ENCODE peak calls at places on chromosomes 7 and 10, in eight cellular contexts. One of them, this sample, is unnamed.

GRCh38 chr10:72310241-72310633 is 36.5 kb downstream of the DDIT4 start:
- DNase-seq in astrocyte of the spinal cord: no peak
- DNase-seq in stimulated activated CD4-positive, alpha-beta T cell treated with anti-CD3 and anti-CD28 coated beads, Interleukin-12 subunit alpha, Interleukin-12 subunit beta, amount 100 ng/mL, for 4 hours: no peak
- DNase-seq in CD8-positive, alpha-beta memory T cell: no peak
- DNase-seq in activated CD4-positive, alpha-beta T cell treated with anti-CD3 and anti-CD28 coated beads, Interleukin-2, amount 10 ng/mL, durations not matched to agents 7 days and 5 days: no peak
- DNase-seq in retinal pigment epithelial cell: no peak
- DNase-seq in NCI-H2171: no peak
- DNase-seq in HS-5: no peak
- DNase-seq in this sample: no peak

GRCh38 chr7:36895112-36895511 is 170.8 kb upstream of the AOAH start:
- DNase-seq in astrocyte of the spinal cord: peak; percentile 7
- DNase-seq in stimulated activated CD4-positive, alpha-beta T cell treated with anti-CD3 and anti-CD28 coated beads, Interleukin-12 subunit alpha, Interleukin-12 subunit beta, amount 100 ng/mL, for 4 hours: no peak
- DNase-seq in CD8-positive, alpha-beta memory T cell: no peak
- DNase-seq in activated CD4-positive, alpha-beta T cell treated with anti-CD3 and anti-CD28 coated beads, Interleukin-2, amount 10 ng/mL, durations not matched to agents 7 days and 5 days: no peak
- DNase-seq in retinal pigment epithelial cell: no peak
- DNase-seq in NCI-H2171: no peak
- DNase-seq in HS-5: peak; percentile 19
- DNase-seq in this sample: no peak

GRCh38 chr10:3658766-3659165 is 126.2 kb downstream of the KLF6 start:
- DNase-seq in astrocyte of the spinal cord: no peak
- DNase-seq in stimulated activated CD4-positive, alpha-beta T cell treated with anti-CD3 and anti-CD28 coated beads, Interleukin-12 subunit alpha, Interleukin-12 subunit beta, amount 100 ng/mL, for 4 hours: no peak
- DNase-seq in CD8-positive, alpha-beta memory T cell: no peak
- DNase-seq in activated CD4-positive, alpha-beta T cell treated with anti-CD3 and anti-CD28 coated beads, Interleukin-2, amount 10 ng/mL, durations not matched to agents 7 days and 5 days: no peak
- DNase-seq in retinal pigment epithelial cell: no peak
- DNase-seq in NCI-H2171: no peak
- DNase-seq in HS-5: no peak
- DNase-seq in this sample: no peak

GRCh38 chr7:13933536-13933935 is 55.9 kb downstream of the ETV1 start:
- DNase-seq in astrocyte of the spinal cord: no peak
- DNase-seq in stimulated activated CD4-positive, alpha-beta T cell treated with anti-CD3 and anti-CD28 coated beads, Interleukin-12 subunit alpha, Interleukin-12 subunit beta, amount 100 ng/mL, for 4 hours: no peak
- DNase-seq in CD8-positive, alpha-beta memory T cell: no peak
- DNase-seq in activated CD4-positive, alpha-beta T cell treated with anti-CD3 and anti-CD28 coated beads, Interleukin-2, amount 10 ng/mL, durations not matched to agents 7 days and 5 days: no peak
- DNase-seq in retinal pigment epithelial cell: no peak
- DNase-seq in NCI-H2171: no peak
- DNase-seq in HS-5: no peak
- DNase-seq in this sample: no peak

GRCh38 chr7:4683884-4684565 is 1.9 kb downstream of the FOXK1 start:
- DNase-seq in astrocyte of the spinal cord: peak; percentile 63
- DNase-seq in stimulated activated CD4-positive, alpha-beta T cell treated with anti-CD3 and anti-CD28 coated beads, Interleukin-12 subunit alpha, Interleukin-12 subunit beta, amount 100 ng/mL, for 4 hours: peak; percentile 16
- DNase-seq in CD8-positive, alpha-beta memory T cell: peak; percentile 24
- DNase-seq in activated CD4-positive, alpha-beta T cell treated with anti-CD3 and anti-CD28 coated beads, Interleukin-2, amount 10 ng/mL, durations not matched to agents 7 days and 5 days: peak; percentile 35
- DNase-seq in retinal pigment epithelial cell: no peak
- DNase-seq in NCI-H2171: no peak
- DNase-seq in HS-5: peak; percentile 72
- DNase-seq in this sample: peak; percentile 77

GRCh38 chr7:128176696-128177095 is 64.4 kb upstream of the LEP start:
- DNase-seq in astrocyte of the spinal cord: no peak
- DNase-seq in stimulated activated CD4-positive, alpha-beta T cell treated with anti-CD3 and anti-CD28 coated beads, Interleukin-12 subunit alpha, Interleukin-12 subunit beta, amount 100 ng/mL, for 4 hours: no peak
- DNase-seq in CD8-positive, alpha-beta memory T cell: no peak
- DNase-seq in activated CD4-positive, alpha-beta T cell treated with anti-CD3 and anti-CD28 coated beads, Interleukin-2, amount 10 ng/mL, durations not matched to agents 7 days and 5 days: no peak
- DNase-seq in retinal pigment epithelial cell: no peak
- DNase-seq in NCI-H2171: no peak
- DNase-seq in HS-5: no peak
- DNase-seq in this sample: no peak

GRCh38 chr7:150580615-150580986 is 13.4 kb downstream of the GIMAP4 start:
- DNase-seq in astrocyte of the spinal cord: no peak
- DNase-seq in stimulated activated CD4-positive, alpha-beta T cell treated with anti-CD3 and anti-CD28 coated beads, Interleukin-12 subunit alpha, Interleukin-12 subunit beta, amount 100 ng/mL, for 4 hours: no peak
- DNase-seq in CD8-positive, alpha-beta memory T cell: no peak
- DNase-seq in activated CD4-positive, alpha-beta T cell treated with anti-CD3 and anti-CD28 coated beads, Interleukin-2, amount 10 ng/mL, durations not matched to agents 7 days and 5 days: no peak
- DNase-seq in retinal pigment epithelial cell: no peak
- DNase-seq in NCI-H2171: no peak
- DNase-seq in HS-5: no peak
- DNase-seq in this sample: no peak

GRCh38 chr10:102602272-102603045 is 41.8 kb upstream of the TRIM8 start:
- DNase-seq in astrocyte of the spinal cord: no peak
- DNase-seq in stimulated activated CD4-positive, alpha-beta T cell treated with anti-CD3 and anti-CD28 coated beads, Interleukin-12 subunit alpha, Interleukin-12 subunit beta, amount 100 ng/mL, for 4 hours: no peak
- DNase-seq in CD8-positive, alpha-beta memory T cell: no peak
- DNase-seq in activated CD4-positive, alpha-beta T cell treated with anti-CD3 and anti-CD28 coated beads, Interleukin-2, amount 10 ng/mL, durations not matched to agents 7 days and 5 days: no peak
- DNase-seq in retinal pigment epithelial cell: no peak
- DNase-seq in NCI-H2171: no peak
- DNase-seq in HS-5: no peak
- DNase-seq in this sample: no peak

GRCh38 chr10:28663576-28664368 is 13.5 kb upstream of the BAMBI start:
- DNase-seq in astrocyte of the spinal cord: peak; percentile 87
- DNase-seq in stimulated activated CD4-positive, alpha-beta T cell treated with anti-CD3 and anti-CD28 coated beads, Interleukin-12 subunit alpha, Interleukin-12 subunit beta, amount 100 ng/mL, for 4 hours: peak; percentile 60
- DNase-seq in CD8-positive, alpha-beta memory T cell: peak; percentile 47
- DNase-seq in activated CD4-positive, alpha-beta T cell treated with anti-CD3 and anti-CD28 coated beads, Interleukin-2, amount 10 ng/mL, durations not matched to agents 7 days and 5 days: peak; percentile 75
- DNase-seq in retinal pigment epithelial cell: no peak
- DNase-seq in NCI-H2171: peak; percentile 34
- DNase-seq in HS-5: no peak
- DNase-seq in this sample: peak; percentile 82

GRCh38 chr7:30029696-30030095 is 1.5 kb downstream of the PLEKHA8 start:
- DNase-seq in astrocyte of the spinal cord: no peak
- DNase-seq in stimulated activated CD4-positive, alpha-beta T cell treated with anti-CD3 and anti-CD28 coated beads, Interleukin-12 subunit alpha, Interleukin-12 subunit beta, amount 100 ng/mL, for 4 hours: no peak
- DNase-seq in CD8-positive, alpha-beta memory T cell: no peak
- DNase-seq in activated CD4-positive, alpha-beta T cell treated with anti-CD3 and anti-CD28 coated beads, Interleukin-2, amount 10 ng/mL, durations not matched to agents 7 days and 5 days: peak; percentile 8
- DNase-seq in retinal pigment epithelial cell: no peak
- DNase-seq in NCI-H2171: no peak
- DNase-seq in HS-5: no peak
- DNase-seq in this sample: no peak

GRCh38 chr10:79322616-79323566 is 24.4 kb upstream of the PPIF start:
- DNase-seq in astrocyte of the spinal cord: peak; percentile 91
- DNase-seq in stimulated activated CD4-positive, alpha-beta T cell treated with anti-CD3 and anti-CD28 coated beads, Interleukin-12 subunit alpha, Interleukin-12 subunit beta, amount 100 ng/mL, for 4 hours: peak; percentile 59
- DNase-seq in CD8-positive, alpha-beta memory T cell: peak; percentile 64
- DNase-seq in activated CD4-positive, alpha-beta T cell treated with anti-CD3 and anti-CD28 coated beads, Interleukin-2, amount 10 ng/mL, durations not matched to agents 7 days and 5 days: peak; percentile 87
- DNase-seq in retinal pigment epithelial cell: no peak
- DNase-seq in NCI-H2171: no peak
- DNase-seq in HS-5: peak; percentile 36
- DNase-seq in this sample: no peak

GRCh38 chr7:102258749-102259107 is 27.9 kb upstream of the SH2B2 start:
- DNase-seq in astrocyte of the spinal cord: no peak
- DNase-seq in stimulated activated CD4-positive, alpha-beta T cell treated with anti-CD3 and anti-CD28 coated beads, Interleukin-12 subunit alpha, Interleukin-12 subunit beta, amount 100 ng/mL, for 4 hours: no peak
- DNase-seq in CD8-positive, alpha-beta memory T cell: no peak
- DNase-seq in activated CD4-positive, alpha-beta T cell treated with anti-CD3 and anti-CD28 coated beads, Interleukin-2, amount 10 ng/mL, durations not matched to agents 7 days and 5 days: no peak
- DNase-seq in retinal pigment epithelial cell: no peak
- DNase-seq in NCI-H2171: no peak
- DNase-seq in HS-5: no peak
- DNase-seq in this sample: no peak

GRCh38 chr7:81385370-81385769 is 384.5 kb downstream of the HGF start:
- DNase-seq in astrocyte of the spinal cord: no peak
- DNase-seq in stimulated activated CD4-positive, alpha-beta T cell treated with anti-CD3 and anti-CD28 coated beads, Interleukin-12 subunit alpha, Interleukin-12 subunit beta, amount 100 ng/mL, for 4 hours: no peak
- DNase-seq in CD8-positive, alpha-beta memory T cell: no peak
- DNase-seq in activated CD4-positive, alpha-beta T cell treated with anti-CD3 and anti-CD28 coated beads, Interleukin-2, amount 10 ng/mL, durations not matched to agents 7 days and 5 days: no peak
- DNase-seq in retinal pigment epithelial cell: no peak
- DNase-seq in NCI-H2171: no peak
- DNase-seq in HS-5: no peak
- DNase-seq in this sample: no peak

GRCh38 chr10:70773965-70774809 is 11.0 kb downstream of the TBATA start:
- DNase-seq in astrocyte of the spinal cord: no peak
- DNase-seq in stimulated activated CD4-positive, alpha-beta T cell treated with anti-CD3 and anti-CD28 coated beads, Interleukin-12 subunit alpha, Interleukin-12 subunit beta, amount 100 ng/mL, for 4 hours: no peak
- DNase-seq in CD8-positive, alpha-beta memory T cell: no peak
- DNase-seq in activated CD4-positive, alpha-beta T cell treated with anti-CD3 and anti-CD28 coated beads, Interleukin-2, amount 10 ng/mL, durations not matched to agents 7 days and 5 days: no peak
- DNase-seq in retinal pigment epithelial cell: no peak
- DNase-seq in NCI-H2171: no peak
- DNase-seq in HS-5: no peak
- DNase-seq in this sample: no peak

GRCh38 chr10:77673515-77674140 is 36.0 kb upstream of the KCNMA1 start:
- DNase-seq in astrocyte of the spinal cord: no peak
- DNase-seq in stimulated activated CD4-positive, alpha-beta T cell treated with anti-CD3 and anti-CD28 coated beads, Interleukin-12 subunit alpha, Interleukin-12 subunit beta, amount 100 ng/mL, for 4 hours: no peak
- DNase-seq in CD8-positive, alpha-beta memory T cell: no peak
- DNase-seq in activated CD4-positive, alpha-beta T cell treated with anti-CD3 and anti-CD28 coated beads, Interleukin-2, amount 10 ng/mL, durations not matched to agents 7 days and 5 days: no peak
- DNase-seq in retinal pigment epithelial cell: no peak
- DNase-seq in NCI-H2171: no peak
- DNase-seq in HS-5: no peak
- DNase-seq in this sample: no peak

GRCh38 chr10:92421550-92421949 is 130.6 kb downstream of the MARCHF5 start:
- DNase-seq in astrocyte of the spinal cord: no peak
- DNase-seq in stimulated activated CD4-positive, alpha-beta T cell treated with anti-CD3 and anti-CD28 coated beads, Interleukin-12 subunit alpha, Interleukin-12 subunit beta, amount 100 ng/mL, for 4 hours: no peak
- DNase-seq in CD8-positive, alpha-beta memory T cell: no peak
- DNase-seq in activated CD4-positive, alpha-beta T cell treated with anti-CD3 and anti-CD28 coated beads, Interleukin-2, amount 10 ng/mL, durations not matched to agents 7 days and 5 days: no peak
- DNase-seq in retinal pigment epithelial cell: no peak
- DNase-seq in NCI-H2171: no peak
- DNase-seq in HS-5: no peak
- DNase-seq in this sample: no peak

GRCh38 chr7:741191-741671 is 14.2 kb upstream of the PRKAR1B start:
- DNase-seq in astrocyte of the spinal cord: no peak
- DNase-seq in stimulated activated CD4-positive, alpha-beta T cell treated with anti-CD3 and anti-CD28 coated beads, Interleukin-12 subunit alpha, Interleukin-12 subunit beta, amount 100 ng/mL, for 4 hours: no peak
- DNase-seq in CD8-positive, alpha-beta memory T cell: no peak
- DNase-seq in activated CD4-positive, alpha-beta T cell treated with anti-CD3 and anti-CD28 coated beads, Interleukin-2, amount 10 ng/mL, durations not matched to agents 7 days and 5 days: no peak
- DNase-seq in retinal pigment epithelial cell: no peak
- DNase-seq in NCI-H2171: no peak
- DNase-seq in HS-5: no peak
- DNase-seq in this sample: peak; percentile 55

GRCh38 chr10:8049151-8049873 is 5.2 kb upstream of the GATA3 start:
- DNase-seq in astrocyte of the spinal cord: no peak
- DNase-seq in stimulated activated CD4-positive, alpha-beta T cell treated with anti-CD3 and anti-CD28 coated beads, Interleukin-12 subunit alpha, Interleukin-12 subunit beta, amount 100 ng/mL, for 4 hours: no peak
- DNase-seq in CD8-positive, alpha-beta memory T cell: no peak
- DNase-seq in activated CD4-positive, alpha-beta T cell treated with anti-CD3 and anti-CD28 coated beads, Interleukin-2, amount 10 ng/mL, durations not matched to agents 7 days and 5 days: no peak
- DNase-seq in retinal pigment epithelial cell: no peak
- DNase-seq in NCI-H2171: no peak
- DNase-seq in HS-5: no peak
- DNase-seq in this sample: no peak

GRCh38 chr10:49361735-49362568 is 33.9 kb downstream of the DRGX start:
- DNase-seq in astrocyte of the spinal cord: no peak
- DNase-seq in stimulated activated CD4-positive, alpha-beta T cell treated with anti-CD3 and anti-CD28 coated beads, Interleukin-12 subunit alpha, Interleukin-12 subunit beta, amount 100 ng/mL, for 4 hours: no peak
- DNase-seq in CD8-positive, alpha-beta memory T cell: no peak
- DNase-seq in activated CD4-positive, alpha-beta T cell treated with anti-CD3 and anti-CD28 coated beads, Interleukin-2, amount 10 ng/mL, durations not matched to agents 7 days and 5 days: no peak
- DNase-seq in retinal pigment epithelial cell: no peak
- DNase-seq in NCI-H2171: no peak
- DNase-seq in HS-5: no peak
- DNase-seq in this sample: no peak

GRCh38 chr10:11876805-11877395 is 53.7 kb downstream of the PROSER2 start:
- DNase-seq in astrocyte of the spinal cord: no peak
- DNase-seq in stimulated activated CD4-positive, alpha-beta T cell treated with anti-CD3 and anti-CD28 coated beads, Interleukin-12 subunit alpha, Interleukin-12 subunit beta, amount 100 ng/mL, for 4 hours: no peak
- DNase-seq in CD8-positive, alpha-beta memory T cell: no peak
- DNase-seq in activated CD4-positive, alpha-beta T cell treated with anti-CD3 and anti-CD28 coated beads, Interleukin-2, amount 10 ng/mL, durations not matched to agents 7 days and 5 days: no peak
- DNase-seq in retinal pigment epithelial cell: no peak
- DNase-seq in NCI-H2171: no peak
- DNase-seq in HS-5: no peak
- DNase-seq in this sample: no peak

GRCh38 chr10:14385591-14386201 is 55.0 kb upstream of the FRMD4A start:
- DNase-seq in astrocyte of the spinal cord: no peak
- DNase-seq in stimulated activated CD4-positive, alpha-beta T cell treated with anti-CD3 and anti-CD28 coated beads, Interleukin-12 subunit alpha, Interleukin-12 subunit beta, amount 100 ng/mL, for 4 hours: no peak
- DNase-seq in CD8-positive, alpha-beta memory T cell: no peak
- DNase-seq in activated CD4-positive, alpha-beta T cell treated with anti-CD3 and anti-CD28 coated beads, Interleukin-2, amount 10 ng/mL, durations not matched to agents 7 days and 5 days: no peak
- DNase-seq in retinal pigment epithelial cell: no peak
- DNase-seq in NCI-H2171: no peak
- DNase-seq in HS-5: no peak
- DNase-seq in this sample: no peak

GRCh38 chr10:78196964-78197363 is 163.3 kb downstream of the RPS24 start:
- DNase-seq in astrocyte of the spinal cord: peak; percentile 20
- DNase-seq in stimulated activated CD4-positive, alpha-beta T cell treated with anti-CD3 and anti-CD28 coated beads, Interleukin-12 subunit alpha, Interleukin-12 subunit beta, amount 100 ng/mL, for 4 hours: no peak
- DNase-seq in CD8-positive, alpha-beta memory T cell: no peak
- DNase-seq in activated CD4-positive, alpha-beta T cell treated with anti-CD3 and anti-CD28 coated beads, Interleukin-2, amount 10 ng/mL, durations not matched to agents 7 days and 5 days: no peak
- DNase-seq in retinal pigment epithelial cell: no peak
- DNase-seq in NCI-H2171: no peak
- DNase-seq in HS-5: peak; percentile 29
- DNase-seq in this sample: no peak

GRCh38 chr10:4806534-4806933 is 19.5 kb upstream of the AKR1E2 start:
- DNase-seq in astrocyte of the spinal cord: no peak
- DNase-seq in stimulated activated CD4-positive, alpha-beta T cell treated with anti-CD3 and anti-CD28 coated beads, Interleukin-12 subunit alpha, Interleukin-12 subunit beta, amount 100 ng/mL, for 4 hours: no peak
- DNase-seq in CD8-positive, alpha-beta memory T cell: no peak
- DNase-seq in activated CD4-positive, alpha-beta T cell treated with anti-CD3 and anti-CD28 coated beads, Interleukin-2, amount 10 ng/mL, durations not matched to agents 7 days and 5 days: no peak
- DNase-seq in retinal pigment epithelial cell: no peak
- DNase-seq in NCI-H2171: no peak
- DNase-seq in HS-5: no peak
- DNase-seq in this sample: no peak

GRCh38 chr10:112244197-112244596 is 39.0 kb upstream of the TECTB start:
- DNase-seq in astrocyte of the spinal cord: no peak
- DNase-seq in stimulated activated CD4-positive, alpha-beta T cell treated with anti-CD3 and anti-CD28 coated beads, Interleukin-12 subunit alpha, Interleukin-12 subunit beta, amount 100 ng/mL, for 4 hours: no peak
- DNase-seq in CD8-positive, alpha-beta memory T cell: no peak
- DNase-seq in activated CD4-positive, alpha-beta T cell treated with anti-CD3 and anti-CD28 coated beads, Interleukin-2, amount 10 ng/mL, durations not matched to agents 7 days and 5 days: no peak
- DNase-seq in retinal pigment epithelial cell: no peak
- DNase-seq in NCI-H2171: no peak
- DNase-seq in HS-5: no peak
- DNase-seq in this sample: no peak

GRCh38 chr10:103818110-103818509 is 37.3 kb downstream of the SH3PXD2A start:
- DNase-seq in astrocyte of the spinal cord: no peak
- DNase-seq in stimulated activated CD4-positive, alpha-beta T cell treated with anti-CD3 and anti-CD28 coated beads, Interleukin-12 subunit alpha, Interleukin-12 subunit beta, amount 100 ng/mL, for 4 hours: no peak
- DNase-seq in CD8-positive, alpha-beta memory T cell: no peak
- DNase-seq in activated CD4-positive, alpha-beta T cell treated with anti-CD3 and anti-CD28 coated beads, Interleukin-2, amount 10 ng/mL, durations not matched to agents 7 days and 5 days: no peak
- DNase-seq in retinal pigment epithelial cell: no peak
- DNase-seq in NCI-H2171: no peak
- DNase-seq in HS-5: no peak
- DNase-seq in this sample: peak; percentile 37

GRCh38 chr7:149367417-149367816 is 93.4 kb downstream of the ZNF777 start:
- DNase-seq in astrocyte of the spinal cord: no peak
- DNase-seq in stimulated activated CD4-positive, alpha-beta T cell treated with anti-CD3 and anti-CD28 coated beads, Interleukin-12 subunit alpha, Interleukin-12 subunit beta, amount 100 ng/mL, for 4 hours: no peak
- DNase-seq in CD8-positive, alpha-beta memory T cell: no peak
- DNase-seq in activated CD4-positive, alpha-beta T cell treated with anti-CD3 and anti-CD28 coated beads, Interleukin-2, amount 10 ng/mL, durations not matched to agents 7 days and 5 days: no peak
- DNase-seq in retinal pigment epithelial cell: no peak
- DNase-seq in NCI-H2171: no peak
- DNase-seq in HS-5: no peak
- DNase-seq in this sample: no peak

GRCh38 chr7:51236470-51237127 is 80.0 kb downstream of the COBL start:
- DNase-seq in astrocyte of the spinal cord: no peak
- DNase-seq in stimulated activated CD4-positive, alpha-beta T cell treated with anti-CD3 and anti-CD28 coated beads, Interleukin-12 subunit alpha, Interleukin-12 subunit beta, amount 100 ng/mL, for 4 hours: no peak
- DNase-seq in CD8-positive, alpha-beta memory T cell: no peak
- DNase-seq in activated CD4-positive, alpha-beta T cell treated with anti-CD3 and anti-CD28 coated beads, Interleukin-2, amount 10 ng/mL, durations not matched to agents 7 days and 5 days: no peak
- DNase-seq in retinal pigment epithelial cell: no peak
- DNase-seq in NCI-H2171: no peak
- DNase-seq in HS-5: no peak
- DNase-seq in this sample: no peak

GRCh38 chr10:46559231-46559671 is 2.8 kb upstream of the GPRIN2 start:
- DNase-seq in astrocyte of the spinal cord: no peak
- DNase-seq in stimulated activated CD4-positive, alpha-beta T cell treated with anti-CD3 and anti-CD28 coated beads, Interleukin-12 subunit alpha, Interleukin-12 subunit beta, amount 100 ng/mL, for 4 hours: no peak
- DNase-seq in CD8-positive, alpha-beta memory T cell: no peak
- DNase-seq in activated CD4-positive, alpha-beta T cell treated with anti-CD3 and anti-CD28 coated beads, Interleukin-2, amount 10 ng/mL, durations not matched to agents 7 days and 5 days: no peak
- DNase-seq in retinal pigment epithelial cell: no peak
- DNase-seq in NCI-H2171: no peak
- DNase-seq in HS-5: no peak
- DNase-seq in this sample: no peak

GRCh38 chr10:43818687-43819086 is 170.0 kb upstream of the ZNF32 start:
- DNase-seq in astrocyte of the spinal cord: no peak
- DNase-seq in stimulated activated CD4-positive, alpha-beta T cell treated with anti-CD3 and anti-CD28 coated beads, Interleukin-12 subunit alpha, Interleukin-12 subunit beta, amount 100 ng/mL, for 4 hours: no peak
- DNase-seq in CD8-positive, alpha-beta memory T cell: no peak
- DNase-seq in activated CD4-positive, alpha-beta T cell treated with anti-CD3 and anti-CD28 coated beads, Interleukin-2, amount 10 ng/mL, durations not matched to agents 7 days and 5 days: no peak
- DNase-seq in retinal pigment epithelial cell: no peak
- DNase-seq in NCI-H2171: no peak
- DNase-seq in HS-5: no peak
- DNase-seq in this sample: no peak

GRCh38 chr7:123649956-123650355 is 5.7 kb upstream of the LMOD2 start:
- DNase-seq in astrocyte of the spinal cord: peak; percentile 28
- DNase-seq in stimulated activated CD4-positive, alpha-beta T cell treated with anti-CD3 and anti-CD28 coated beads, Interleukin-12 subunit alpha, Interleukin-12 subunit beta, amount 100 ng/mL, for 4 hours: no peak
- DNase-seq in CD8-positive, alpha-beta memory T cell: no peak
- DNase-seq in activated CD4-positive, alpha-beta T cell treated with anti-CD3 and anti-CD28 coated beads, Interleukin-2, amount 10 ng/mL, durations not matched to agents 7 days and 5 days: no peak
- DNase-seq in retinal pigment epithelial cell: no peak
- DNase-seq in NCI-H2171: no peak
- DNase-seq in HS-5: no peak
- DNase-seq in this sample: no peak

GRCh38 chr7:151631149-151631967 is 111.7 kb upstream of the RHEB start:
- DNase-seq in astrocyte of the spinal cord: no peak
- DNase-seq in stimulated activated CD4-positive, alpha-beta T cell treated with anti-CD3 and anti-CD28 coated beads, Interleukin-12 subunit alpha, Interleukin-12 subunit beta, amount 100 ng/mL, for 4 hours: no peak
- DNase-seq in CD8-positive, alpha-beta memory T cell: no peak
- DNase-seq in activated CD4-positive, alpha-beta T cell treated with anti-CD3 and anti-CD28 coated beads, Interleukin-2, amount 10 ng/mL, durations not matched to agents 7 days and 5 days: no peak
- DNase-seq in retinal pigment epithelial cell: no peak
- DNase-seq in NCI-H2171: no peak
- DNase-seq in HS-5: no peak
- DNase-seq in this sample: no peak

GRCh38 chr10:126336786-126337185 is 51.5 kb downstream of the ADAM12 start:
- DNase-seq in astrocyte of the spinal cord: peak; percentile 48
- DNase-seq in stimulated activated CD4-positive, alpha-beta T cell treated with anti-CD3 and anti-CD28 coated beads, Interleukin-12 subunit alpha, Interleukin-12 subunit beta, amount 100 ng/mL, for 4 hours: no peak
- DNase-seq in CD8-positive, alpha-beta memory T cell: no peak
- DNase-seq in activated CD4-positive, alpha-beta T cell treated with anti-CD3 and anti-CD28 coated beads, Interleukin-2, amount 10 ng/mL, durations not matched to agents 7 days and 5 days: no peak
- DNase-seq in retinal pigment epithelial cell: no peak
- DNase-seq in NCI-H2171: no peak
- DNase-seq in HS-5: no peak
- DNase-seq in this sample: no peak

GRCh38 chr10:110415809-110416208 is 81.9 kb upstream of the DUSP5 start:
- DNase-seq in astrocyte of the spinal cord: no peak
- DNase-seq in stimulated activated CD4-positive, alpha-beta T cell treated with anti-CD3 and anti-CD28 coated beads, Interleukin-12 subunit alpha, Interleukin-12 subunit beta, amount 100 ng/mL, for 4 hours: no peak
- DNase-seq in CD8-positive, alpha-beta memory T cell: no peak
- DNase-seq in activated CD4-positive, alpha-beta T cell treated with anti-CD3 and anti-CD28 coated beads, Interleukin-2, amount 10 ng/mL, durations not matched to agents 7 days and 5 days: no peak
- DNase-seq in retinal pigment epithelial cell: no peak
- DNase-seq in NCI-H2171: no peak
- DNase-seq in HS-5: no peak
- DNase-seq in this sample: no peak

GRCh38 chr7:155233703-155234492 is 63.8 kb upstream of the INSIG1 start:
- DNase-seq in astrocyte of the spinal cord: no peak
- DNase-seq in stimulated activated CD4-positive, alpha-beta T cell treated with anti-CD3 and anti-CD28 coated beads, Interleukin-12 subunit alpha, Interleukin-12 subunit beta, amount 100 ng/mL, for 4 hours: no peak
- DNase-seq in CD8-positive, alpha-beta memory T cell: no peak
- DNase-seq in activated CD4-positive, alpha-beta T cell treated with anti-CD3 and anti-CD28 coated beads, Interleukin-2, amount 10 ng/mL, durations not matched to agents 7 days and 5 days: no peak
- DNase-seq in retinal pigment epithelial cell: no peak
- DNase-seq in NCI-H2171: no peak
- DNase-seq in HS-5: no peak
- DNase-seq in this sample: no peak

This sample was measured in upper lobe of right lung.